ENCODE peak calls at places on chromosomes 7 and 10, in seven cellular contexts. W is lung, K is ovary, V is GM23248, M is mesenchymal stem cell, P is right lobe of liver, Q is fibroblast of lung. R is an unnamed sample. For H3K9me3 and H3K36me3, the result is how much of the 10 kb centered on the place peaks cover.

GRCh38 chr7:131110294-131111080 is 217.2 kb upstream of the MKLN1 start:
- DNase-seq in P (no peak), W (no peak), Q (peak), M (peak), K (peak), V (peak), R (peak)

GRCh38 chr10:48523820-48524758 is 80.8 kb downstream of the ARHGAP22 start:
- DNase-seq in V (peak), W (no peak), Q (no peak), P (no peak), K (no peak), M (peak), R (peak)

GRCh38 chr10:69497611-69498390 is 46.5 kb downstream of the TSPAN15 start:
- DNase-seq in K (no peak), V (no peak), W (no peak), Q (no peak), M (peak), P (peak), R (no peak)

GRCh38 chr10:93417264-93417663 is 64.9 kb downstream of the MYOF start:
- DNase-seq in M (no peak), P (no peak), W (no peak), K (no peak), V (no peak), Q (no peak), R (no peak)

GRCh38 chr7:81684513-81685262 is 85.2 kb downstream of the HGF start:
- DNase-seq in M (peak), K (peak), P (peak), V (peak), W (peak), Q (peak), R (peak)

GRCh38 chr7:121755818-121756501 is 117.0 kb upstream of the PTPRZ1 start:
- DNase-seq in W (no peak), P (no peak), V (no peak), M (no peak), K (no peak), Q (no peak), R (no peak)

GRCh38 chr10:78859266-78859665 is 209.5 kb upstream of the ZMIZ1 start:
- DNase-seq in K (no peak), M (no peak), P (no peak), V (no peak), W (peak), Q (no peak), R (no peak)

GRCh38 chr7:1103009-1103788 is 15.3 kb downstream of the GPER1 start:
- DNase-seq in K (no peak), M (no peak), W (no peak), P (no peak), Q (no peak), V (no peak), R (no peak)

GRCh38 chr10:118471863-118472262 is 123.6 kb downstream of the PRLHR start:
- DNase-seq in K (no peak), P (no peak), W (no peak), V (peak), M (no peak), Q (peak), R (no peak)

GRCh38 chr7:111980721-111981120 is 225.5 kb downstream of the DOCK4 start:
- DNase-seq in Q (no peak), P (no peak), W (no peak), M (no peak), K (no peak), V (no peak), R (no peak)

GRCh38 chr7:150946826-150947750 is 31.0 kb downstream of the KCNH2 start:
- DNase-seq in V (no peak), P (no peak), W (no peak), Q (no peak), K (no peak), M (no peak), R (no peak)

GRCh38 chr7:8220376-8221106 is 41.4 kb downstream of the ICA1 start:
- DNase-seq in V (no peak), W (no peak), K (no peak), P (no peak), M (no peak), Q (no peak), R (no peak)

DNA sequence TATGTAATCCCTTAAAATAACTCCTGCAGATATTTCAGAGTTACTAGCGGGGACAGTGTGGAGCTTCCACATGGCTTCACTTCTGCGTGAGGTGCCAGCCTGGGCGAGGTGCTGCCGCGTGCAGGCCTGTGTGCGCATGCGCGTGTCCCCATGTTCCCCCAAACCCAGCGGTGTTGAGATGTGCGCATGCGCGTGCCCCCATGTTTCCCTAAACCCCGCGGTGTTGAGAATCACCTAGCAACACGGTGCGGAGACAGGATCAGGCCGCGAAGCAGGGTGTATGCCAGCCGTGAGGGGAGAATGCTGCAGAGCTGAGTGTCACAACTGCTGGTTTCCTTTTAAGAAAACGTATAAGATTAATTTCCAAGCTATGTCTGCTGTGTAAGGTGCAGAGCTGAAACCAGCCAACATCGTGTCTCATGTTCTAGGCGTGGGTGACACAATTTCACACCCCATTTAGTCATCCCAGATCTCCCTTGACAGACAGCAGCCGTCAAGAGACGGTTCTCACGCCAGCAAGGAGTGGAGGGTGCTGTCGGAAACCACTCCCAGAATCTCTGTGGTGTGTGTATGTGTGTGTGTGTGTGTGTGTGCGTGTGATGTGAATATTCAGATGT is 71.9 kb upstream of the ADARB2 start:
- DNase-seq in P (no peak), V (no peak), K (no peak), W (no peak), Q (no peak), M (no peak), R (no peak)
- H3K4me3 ChIP-seq in P (no peak), V (no peak), K (no peak), W (no peak), Q (no peak), M (no peak), R (no peak)

GRCh38 chr7:157907998-157908782 is 571.4 kb downstream of the DNAJB6 start:
- DNase-seq in V (no peak), K (no peak), Q (peak), P (no peak), M (no peak), W (no peak), R (no peak)
- H3K9me3 ChIP-seq in V (under half), K (under half), Q (under half), P (under half), M (under half), W (under half), R (under half)

GRCh38 chr7:155773531-155773930 is 38.7 kb downstream of the SHH start:
- DNase-seq in P (no peak), W (no peak), M (no peak), V (no peak), K (no peak), Q (no peak), R (no peak)
- H3K36me3 ChIP-seq in P (under half), W (under half), M (under half), V (under half), K (under half), Q (under half), R (under half)

GRCh38 chr7:101087334-101088068 is 2.2 kb downstream of the TRIM56 start:
- DNase-seq in Q (no peak), M (no peak), W (no peak), K (no peak), V (no peak), P (no peak), R (no peak)
- H3K4me3 ChIP-seq in Q (no peak), M (no peak), W (peak), K (no peak), V (no peak), P (no peak), R (no peak)

R was measured in MG63.